ENCODE peak calls at places on chromosomes 3 and 15, in five cellular contexts. S is GM12878, I is HCT116, C is SK-N-SH, E is H1. K is an unnamed sample.

GRCh38 chr15:52133510-52134220 is 21.1 kb upstream of the BCL2L10 start:
- DNase-seq in S (no peak), I (no peak), C (no peak), E (no peak), K (no peak)

GRCh38 chr3:33687406-33688010 is 30.5 kb downstream of the CLASP2 start:
- DNase-seq in S (no peak), I (no peak), C (peak), E (no peak), K (no peak)

GRCh38 chr3:100082724-100083123 is 31.6 kb downstream of the FILIP1L start:
- DNase-seq in S (no peak), I (no peak), C (no peak), E (no peak), K (no peak)

GRCh38 chr3:159187232-159187631 is 385.4 kb downstream of the MFSD1 start:
- DNase-seq in S (no peak), I (no peak), C (no peak), E (no peak), K (no peak)

GRCh38 chr15:59484399-59484798 is 46.4 kb downstream of the FAM81A start:
- DNase-seq in S (no peak), I (no peak), C (no peak), E (no peak), K (no peak)

GRCh38 chr3:197183582-197183981 is 114.8 kb downstream of the DLG1 start:
- DNase-seq in S (no peak), I (no peak), C (no peak), E (no peak), K (no peak)

GRCh38 chr3:29903600-29903999 is 622.7 kb downstream of the RBMS3 start:
- DNase-seq in S (no peak), I (no peak), C (no peak), E (no peak), K (no peak)

GRCh38 chr15:72342385-72342784 is 22.4 kb upstream of the CELF6 start:
- DNase-seq in S (no peak), I (peak), C (peak), E (peak), K (no peak)

GRCh38 chr3:55951371-55951770 is 464.3 kb upstream of the WNT5A start:
- DNase-seq in S (no peak), I (no peak), C (no peak), E (no peak), K (no peak)

GRCh38 chr3:264394-265156 is 68.0 kb downstream of the CHL1 start:
- DNase-seq in S (no peak), I (no peak), C (no peak), E (no peak), K (peak)

GRCh38 chr3:107855710-107856109 is 235.1 kb downstream of the CD47 start:
- DNase-seq in S (no peak), I (peak), C (no peak), E (no peak), K (peak)

GRCh38 chr15:62560943-62561571 is 396.0 kb upstream of the C2CD4B start:
- DNase-seq in S (no peak), I (no peak), C (no peak), E (no peak), K (no peak)

GRCh38 chr3:49162751-49163419 is 3.2 kb downstream of the CCDC71 start:
- DNase-seq in S (no peak), I (no peak), C (no peak), E (no peak), K (no peak)

GRCh38 chr15:64894395-64895056 is 17.2 kb upstream of the ANKDD1A start:
- DNase-seq in S (peak), I (no peak), C (no peak), E (no peak), K (no peak)

GRCh38 chr3:27976933-27977332 is 254.8 kb upstream of the EOMES start:
- DNase-seq in S (no peak), I (no peak), C (no peak), E (no peak), K (no peak)

GRCh38 chr3:170497197-170497596 is 78.5 kb downstream of the CLDN11 start:
- DNase-seq in S (no peak), I (no peak), C (no peak), E (no peak), K (no peak)

GRCh38 chr3:19149388-19149787 is 1.1 kb downstream of the KCNH8 start:
- DNase-seq in S (no peak), I (no peak), C (no peak), E (no peak), K (peak)

GRCh38 chr3:171878441-171879225 is 35.5 kb downstream of the TMEM212 start:
- DNase-seq in S (no peak), I (no peak), C (no peak), E (no peak), K (no peak)

DNA sequence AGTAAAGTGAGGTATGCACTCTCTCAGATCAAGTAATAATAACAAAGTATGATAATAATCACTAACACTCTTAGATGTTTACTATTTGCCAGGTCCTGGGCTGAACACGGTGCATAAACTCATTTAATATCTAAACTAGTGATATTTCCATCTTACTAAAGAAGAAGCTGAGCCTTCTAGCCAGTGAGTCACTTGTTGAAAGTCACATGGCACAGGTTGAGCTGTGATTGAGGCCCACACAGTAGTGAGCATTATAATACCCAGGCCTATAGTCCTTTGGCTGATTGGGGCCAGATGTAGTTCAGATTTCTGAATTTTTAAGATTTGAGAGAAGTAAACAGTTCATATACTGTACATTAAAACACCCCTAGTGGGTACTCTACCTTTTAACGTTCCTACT is 93.2 kb upstream of the CCDC80 start:
- DNase-seq in S (no peak), I (no peak), C (no peak), E (no peak), K (no peak)
- TF ChIP-seq JUND in S (no peak), I (no peak), C (no peak), E (no peak), K (no peak)

DNA sequence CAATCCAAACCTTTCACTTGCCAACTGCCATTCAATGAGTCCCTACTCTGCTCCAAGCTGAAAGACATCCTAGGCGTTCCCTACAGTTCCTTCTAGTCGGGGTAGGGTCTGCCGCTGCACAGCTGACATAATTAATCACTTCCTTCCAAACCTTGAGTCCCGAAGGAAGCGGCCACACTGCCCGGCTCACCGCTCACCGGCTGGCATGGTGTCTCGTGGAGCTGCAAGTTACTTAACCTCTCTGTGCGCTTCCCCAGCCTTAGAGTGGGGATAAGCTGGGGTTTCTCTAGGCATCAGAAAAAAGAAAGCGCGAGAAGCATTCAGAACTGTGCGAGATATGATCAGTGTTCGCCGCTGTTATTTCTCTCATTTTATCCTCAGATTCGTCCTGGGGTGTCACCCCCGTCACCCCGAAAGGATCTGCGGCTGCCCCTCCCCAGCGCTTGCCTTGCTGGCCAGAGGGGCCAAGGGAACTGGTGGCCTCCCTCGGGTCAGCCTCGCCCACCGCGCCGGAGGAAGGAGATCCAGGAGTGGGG is 748 bp downstream of the MRPS25 start:
- DNase-seq in S (no peak), I (no peak), C (peak), E (no peak), K (peak)
- TF ChIP-seq JUND in S (no peak), I (no peak), C (no peak), E (no peak), K (no peak)

DNA sequence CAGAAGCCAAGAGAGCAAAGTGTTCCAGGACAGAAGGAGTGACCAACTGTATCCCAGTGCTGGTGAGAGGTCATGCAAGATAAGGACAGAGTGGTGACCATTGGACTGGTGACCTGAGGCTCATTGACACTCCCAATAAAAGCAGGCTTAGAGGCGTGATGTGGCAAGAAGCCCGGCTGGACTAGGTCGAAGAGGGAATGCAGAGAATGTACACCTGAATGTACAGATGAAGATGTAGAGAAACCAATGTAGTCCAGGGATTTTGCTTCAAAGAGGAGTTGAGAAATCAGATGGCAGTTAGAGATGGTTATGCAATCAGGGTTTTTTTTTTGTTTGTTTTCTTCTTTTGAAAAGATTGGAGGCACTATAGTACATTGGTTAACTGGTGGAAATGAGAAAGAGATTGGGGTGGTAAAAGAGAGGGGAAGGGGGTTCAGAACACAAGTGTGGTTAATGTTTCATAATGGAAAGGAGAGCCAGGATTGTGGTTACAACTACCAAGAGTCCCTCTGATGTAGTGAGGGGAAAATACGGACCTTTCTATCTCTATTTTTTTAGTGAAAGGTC is 23.3 kb downstream of the ST3GAL6 start:
- DNase-seq in S (no peak), I (no peak), C (no peak), E (no peak), K (no peak)
- TF ChIP-seq JUND in S (no peak), I (no peak), C (no peak), E (no peak), K (no peak)

GRCh38 chr3:134627831-134628230 is 23.0 kb downstream of the KY start:
- DNase-seq in S (no peak), I (no peak), C (no peak), E (no peak), K (no peak)
- TF ChIP-seq JUND in S (no peak), I (peak), C (no peak), E (no peak), K (no peak)

DNA sequence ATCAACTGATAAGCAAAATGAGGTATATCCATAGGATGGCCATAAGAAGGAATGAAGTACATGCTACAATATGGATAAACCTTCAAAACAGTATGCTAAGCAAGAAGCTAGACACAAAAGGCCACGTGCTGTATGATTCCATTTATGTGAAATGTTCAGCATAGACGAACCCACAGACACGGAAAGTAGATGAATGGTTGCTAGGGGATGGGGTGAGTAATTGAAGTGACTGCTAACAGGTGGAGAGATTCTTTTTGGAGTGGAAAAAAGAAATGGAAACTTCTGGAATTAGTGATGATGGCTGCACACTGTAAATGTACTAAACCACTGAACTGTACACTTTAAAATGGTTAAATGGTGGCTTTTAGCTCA is 630 bp upstream of the EFCAB12 start:
- DNase-seq in S (no peak), I (no peak), C (no peak), E (no peak), K (no peak)
- TF ChIP-seq JUND in S (no peak), I (no peak), C (no peak), E (no peak), K (no peak)

DNA sequence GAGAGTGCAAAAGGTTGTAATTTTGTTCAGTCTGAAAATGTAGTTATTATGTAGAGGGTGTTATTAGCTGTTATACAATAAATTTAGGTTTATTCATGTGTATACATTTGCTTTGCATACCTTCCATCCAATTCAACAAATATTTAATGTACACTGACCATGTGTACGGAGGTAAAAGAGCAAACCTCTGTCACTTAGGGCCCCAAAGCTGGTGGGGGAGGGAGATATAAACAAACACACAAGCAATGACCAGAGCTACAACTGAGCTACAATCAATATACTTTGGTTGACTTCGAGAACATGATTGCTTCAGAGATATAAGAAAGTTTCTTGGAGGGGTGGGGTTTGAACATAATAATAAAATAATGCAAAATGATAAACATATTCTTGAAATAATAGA is 17.5 kb upstream of the BCL6 start:
- DNase-seq in S (no peak), I (no peak), C (no peak), E (no peak), K (no peak)
- TF ChIP-seq JUND in S (no peak), I (no peak), C (no peak), E (no peak), K (no peak)

DNA sequence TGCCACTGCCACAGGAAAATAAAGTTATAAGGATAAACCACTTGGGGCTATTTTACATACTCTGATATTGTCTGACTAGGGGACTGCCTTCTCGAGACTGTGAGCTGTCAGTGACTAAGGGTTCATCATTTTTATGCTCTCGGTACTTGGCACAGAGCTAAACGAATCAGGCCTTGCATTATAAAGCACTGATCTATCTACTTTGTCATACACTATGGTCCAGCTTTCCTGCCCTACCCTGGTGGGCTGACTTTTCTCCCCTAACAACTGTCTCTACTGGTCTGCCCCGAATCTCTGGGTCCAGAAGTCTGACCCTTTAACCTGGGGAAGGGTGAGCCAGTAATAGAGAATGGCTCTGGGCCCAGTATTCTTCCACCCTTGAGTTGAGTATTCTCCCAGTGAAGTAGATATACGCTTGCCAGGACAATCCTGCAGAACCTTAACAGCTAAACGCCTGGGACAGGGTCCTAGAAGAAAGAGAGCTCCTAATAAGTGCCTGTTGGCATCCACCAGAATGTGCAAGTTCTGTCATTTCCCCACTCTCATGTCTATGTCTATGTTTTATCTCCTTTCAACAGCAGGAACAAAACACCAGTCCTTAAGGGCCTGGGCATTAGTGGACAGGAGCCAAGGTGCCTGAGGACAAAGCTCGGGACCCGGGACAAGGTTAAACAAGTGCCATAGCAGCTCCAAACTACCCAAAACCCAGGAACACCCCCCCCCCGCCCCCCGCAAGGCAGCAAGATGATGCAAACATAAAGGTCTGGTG is 1.3 kb downstream of the LARP6 start:
- DNase-seq in S (no peak), I (no peak), C (no peak), E (no peak), K (no peak)
- TF ChIP-seq JUND in S (no peak), I (no peak), C (no peak), E (no peak), K (no peak)

DNA sequence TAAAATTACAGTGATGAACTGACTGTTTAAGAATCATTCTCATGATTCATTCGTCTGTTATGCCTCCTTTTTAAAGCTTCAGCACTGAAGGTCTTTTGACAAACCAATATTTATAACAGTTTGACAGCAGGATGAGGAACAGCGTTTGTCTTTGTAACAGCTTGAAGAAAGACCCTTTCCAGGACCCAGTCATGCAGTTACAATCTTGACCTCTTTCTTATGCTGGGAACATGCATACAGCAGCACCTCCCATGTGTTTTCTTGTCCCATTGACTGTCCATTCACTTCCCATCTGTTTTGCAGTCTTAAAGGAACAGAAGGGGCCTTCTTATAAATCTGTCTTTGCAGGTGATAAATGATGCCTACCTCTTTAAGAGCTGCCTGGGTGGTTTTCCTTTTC is 87.2 kb downstream of the OPA1 start:
- DNase-seq in S (no peak), I (no peak), C (no peak), E (no peak), K (no peak)
- TF ChIP-seq JUND in S (no peak), I (no peak), C (no peak), E (no peak), K (no peak)

GRCh38 chr15:85411992-85412538 is 31.7 kb downstream of the AKAP13 start:
- DNase-seq in S (no peak), I (no peak), C (no peak), E (no peak), K (no peak)
- TF ChIP-seq JUND in S (no peak), I (no peak), C (peak), E (no peak), K (no peak)